ENCODE peak calls at places on chromosome 20, in five cellular contexts. One of them, this sample, is unnamed.

GRCh38 chr20:4260102-4260501 is 244.7 kb upstream of the RNF24 start:
- DNase-seq in heart left ventricle: no peak
- DNase-seq in activated CD4-positive, alpha-beta T cell treated with anti-CD3 and anti-CD28 coated beads, Interleukin-2, amount 50 U/mL, for 1 hour: no peak
- DNase-seq in KBM-7: no peak
- DNase-seq in kidney epithelial cell: no peak
- DNase-seq in this sample: no peak

GRCh38 chr20:43941476-43942212 is 27.0 kb downstream of the TOX2 start:
- DNase-seq in heart left ventricle: no peak
- DNase-seq in activated CD4-positive, alpha-beta T cell treated with anti-CD3 and anti-CD28 coated beads, Interleukin-2, amount 50 U/mL, for 1 hour: no peak
- DNase-seq in KBM-7: peak; percentile 79
- DNase-seq in kidney epithelial cell: no peak
- DNase-seq in this sample: peak; percentile 92

GRCh38 chr20:44435630-44436335 is 39.9 kb upstream of the TTPAL start:
- DNase-seq in heart left ventricle: no peak
- DNase-seq in activated CD4-positive, alpha-beta T cell treated with anti-CD3 and anti-CD28 coated beads, Interleukin-2, amount 50 U/mL, for 1 hour: no peak
- DNase-seq in KBM-7: peak; percentile 19
- DNase-seq in kidney epithelial cell: no peak
- DNase-seq in this sample: peak; percentile 46

GRCh38 chr20:14947536-14947935 is 610.1 kb upstream of the FLRT3 start:
- DNase-seq in heart left ventricle: no peak
- DNase-seq in activated CD4-positive, alpha-beta T cell treated with anti-CD3 and anti-CD28 coated beads, Interleukin-2, amount 50 U/mL, for 1 hour: no peak
- DNase-seq in KBM-7: no peak
- DNase-seq in kidney epithelial cell: no peak
- DNase-seq in this sample: no peak

GRCh38 chr20:38358500-38358998 is 12.3 kb downstream of the LBP start:
- DNase-seq in heart left ventricle: no peak
- DNase-seq in activated CD4-positive, alpha-beta T cell treated with anti-CD3 and anti-CD28 coated beads, Interleukin-2, amount 50 U/mL, for 1 hour: no peak
- DNase-seq in KBM-7: no peak
- DNase-seq in kidney epithelial cell: no peak
- DNase-seq in this sample: no peak

GRCh38 chr20:39264506-39265172 is 302.5 kb downstream of the DHX35 start:
- DNase-seq in heart left ventricle: no peak
- DNase-seq in activated CD4-positive, alpha-beta T cell treated with anti-CD3 and anti-CD28 coated beads, Interleukin-2, amount 50 U/mL, for 1 hour: peak; percentile 23
- DNase-seq in KBM-7: peak; percentile 41
- DNase-seq in kidney epithelial cell: peak; percentile 37
- DNase-seq in this sample: peak; percentile 66

GRCh38 chr20:5531318-5532081 is 214.7 kb upstream of the PROKR2 start:
- DNase-seq in heart left ventricle: no peak
- DNase-seq in activated CD4-positive, alpha-beta T cell treated with anti-CD3 and anti-CD28 coated beads, Interleukin-2, amount 50 U/mL, for 1 hour: no peak
- DNase-seq in KBM-7: peak; percentile 27
- DNase-seq in kidney epithelial cell: no peak
- DNase-seq in this sample: peak; percentile 17

GRCh38 chr20:2242678-2243077 is 53.1 kb upstream of the TGM3 start:
- DNase-seq in heart left ventricle: no peak
- DNase-seq in activated CD4-positive, alpha-beta T cell treated with anti-CD3 and anti-CD28 coated beads, Interleukin-2, amount 50 U/mL, for 1 hour: no peak
- DNase-seq in KBM-7: no peak
- DNase-seq in kidney epithelial cell: no peak
- DNase-seq in this sample: no peak

GRCh38 chr20:52280407-52280806 is 88.8 kb upstream of the ZFP64 start:
- DNase-seq in heart left ventricle: no peak
- DNase-seq in activated CD4-positive, alpha-beta T cell treated with anti-CD3 and anti-CD28 coated beads, Interleukin-2, amount 50 U/mL, for 1 hour: no peak
- DNase-seq in KBM-7: no peak
- DNase-seq in kidney epithelial cell: no peak
- DNase-seq in this sample: no peak

GRCh38 chr20:14062171-14062570 is 66.9 kb downstream of the MACROD2 start:
- DNase-seq in heart left ventricle: no peak
- DNase-seq in activated CD4-positive, alpha-beta T cell treated with anti-CD3 and anti-CD28 coated beads, Interleukin-2, amount 50 U/mL, for 1 hour: no peak
- DNase-seq in KBM-7: no peak
- DNase-seq in kidney epithelial cell: no peak
- DNase-seq in this sample: no peak

GRCh38 chr20:38523697-38524096 is 51.1 kb downstream of the RALGAPB start:
- DNase-seq in heart left ventricle: no peak
- DNase-seq in activated CD4-positive, alpha-beta T cell treated with anti-CD3 and anti-CD28 coated beads, Interleukin-2, amount 50 U/mL, for 1 hour: no peak
- DNase-seq in KBM-7: no peak
- DNase-seq in kidney epithelial cell: no peak
- DNase-seq in this sample: peak; percentile 36

GRCh38 chr20:50980071-50980681 is 21.6 kb downstream of the MOCS3 start:
- DNase-seq in heart left ventricle: no peak
- DNase-seq in activated CD4-positive, alpha-beta T cell treated with anti-CD3 and anti-CD28 coated beads, Interleukin-2, amount 50 U/mL, for 1 hour: no peak
- DNase-seq in KBM-7: no peak
- DNase-seq in kidney epithelial cell: peak; percentile 99
- DNase-seq in this sample: peak; percentile 87

GRCh38 chr20:31606928-31607639 is 2.0 kb downstream of the ID1 start:
- DNase-seq in heart left ventricle: peak; percentile 67
- DNase-seq in activated CD4-positive, alpha-beta T cell treated with anti-CD3 and anti-CD28 coated beads, Interleukin-2, amount 50 U/mL, for 1 hour: no peak
- DNase-seq in KBM-7: peak; percentile 64
- DNase-seq in kidney epithelial cell: no peak
- DNase-seq in this sample: no peak

GRCh38 chr20:50191065-50191565 is 485 bp downstream of the CEBPB start:
- DNase-seq in heart left ventricle: peak; percentile 89
- DNase-seq in activated CD4-positive, alpha-beta T cell treated with anti-CD3 and anti-CD28 coated beads, Interleukin-2, amount 50 U/mL, for 1 hour: peak; percentile 43
- DNase-seq in KBM-7: no peak
- DNase-seq in kidney epithelial cell: no peak
- DNase-seq in this sample: peak; percentile 81

GRCh38 chr20:45012682-45013302 is 46.5 kb downstream of the STK4 start:
- DNase-seq in heart left ventricle: no peak
- DNase-seq in activated CD4-positive, alpha-beta T cell treated with anti-CD3 and anti-CD28 coated beads, Interleukin-2, amount 50 U/mL, for 1 hour: no peak
- DNase-seq in KBM-7: no peak
- DNase-seq in kidney epithelial cell: peak; percentile 34
- DNase-seq in this sample: no peak

GRCh38 chr20:1383621-1384404 is 9.0 kb downstream of the FKBP1A start:
- DNase-seq in heart left ventricle: no peak
- DNase-seq in activated CD4-positive, alpha-beta T cell treated with anti-CD3 and anti-CD28 coated beads, Interleukin-2, amount 50 U/mL, for 1 hour: no peak
- DNase-seq in KBM-7: no peak
- DNase-seq in kidney epithelial cell: no peak
- DNase-seq in this sample: no peak

GRCh38 chr20:34328928-34329677 is 25.9 kb upstream of the AHCY start:
- DNase-seq in heart left ventricle: no peak
- DNase-seq in activated CD4-positive, alpha-beta T cell treated with anti-CD3 and anti-CD28 coated beads, Interleukin-2, amount 50 U/mL, for 1 hour: no peak
- DNase-seq in KBM-7: no peak
- DNase-seq in kidney epithelial cell: no peak
- DNase-seq in this sample: no peak

GRCh38 chr20:44832724-44833123 is 22.4 kb upstream of the RIMS4 start:
- DNase-seq in heart left ventricle: no peak
- DNase-seq in activated CD4-positive, alpha-beta T cell treated with anti-CD3 and anti-CD28 coated beads, Interleukin-2, amount 50 U/mL, for 1 hour: no peak
- DNase-seq in KBM-7: no peak
- DNase-seq in kidney epithelial cell: no peak
- DNase-seq in this sample: peak; percentile 64

GRCh38 chr20:21981179-21981578 is 275.7 kb downstream of the PAX1 start:
- DNase-seq in heart left ventricle: no peak
- DNase-seq in activated CD4-positive, alpha-beta T cell treated with anti-CD3 and anti-CD28 coated beads, Interleukin-2, amount 50 U/mL, for 1 hour: no peak
- DNase-seq in KBM-7: no peak
- DNase-seq in kidney epithelial cell: no peak
- DNase-seq in this sample: no peak

GRCh38 chr20:34743039-34743438 is 38.9 kb downstream of the TP53INP2 start:
- DNase-seq in heart left ventricle: no peak
- DNase-seq in activated CD4-positive, alpha-beta T cell treated with anti-CD3 and anti-CD28 coated beads, Interleukin-2, amount 50 U/mL, for 1 hour: no peak
- DNase-seq in KBM-7: no peak
- DNase-seq in kidney epithelial cell: no peak
- DNase-seq in this sample: no peak

GRCh38 chr20:21556398-21556797 is 42.5 kb upstream of the NKX2-2 start:
- DNase-seq in heart left ventricle: no peak
- DNase-seq in activated CD4-positive, alpha-beta T cell treated with anti-CD3 and anti-CD28 coated beads, Interleukin-2, amount 50 U/mL, for 1 hour: no peak
- DNase-seq in KBM-7: no peak
- DNase-seq in kidney epithelial cell: no peak
- DNase-seq in this sample: no peak

GRCh38 chr20:58891076-58891685 is 38.7 kb downstream of the GNAS start:
- DNase-seq in heart left ventricle: peak; percentile 90
- DNase-seq in activated CD4-positive, alpha-beta T cell treated with anti-CD3 and anti-CD28 coated beads, Interleukin-2, amount 50 U/mL, for 1 hour: peak; percentile 80
- DNase-seq in KBM-7: no peak
- DNase-seq in kidney epithelial cell: no peak
- DNase-seq in this sample: peak; percentile 87

GRCh38 chr20:6636209-6637159 is 131.0 kb upstream of the BMP2 start:
- DNase-seq in heart left ventricle: no peak
- DNase-seq in activated CD4-positive, alpha-beta T cell treated with anti-CD3 and anti-CD28 coated beads, Interleukin-2, amount 50 U/mL, for 1 hour: no peak
- DNase-seq in KBM-7: peak; percentile 18
- DNase-seq in kidney epithelial cell: peak; percentile 31
- DNase-seq in this sample: peak; percentile 80

GRCh38 chr20:62048821-62049291 is 16.8 kb downstream of the TAF4 start:
- DNase-seq in heart left ventricle: no peak
- DNase-seq in activated CD4-positive, alpha-beta T cell treated with anti-CD3 and anti-CD28 coated beads, Interleukin-2, amount 50 U/mL, for 1 hour: no peak
- DNase-seq in KBM-7: no peak
- DNase-seq in kidney epithelial cell: no peak
- DNase-seq in this sample: no peak

GRCh38 chr20:34233687-34234086 is 7.5 kb upstream of the ASIP start:
- DNase-seq in heart left ventricle: no peak
- DNase-seq in activated CD4-positive, alpha-beta T cell treated with anti-CD3 and anti-CD28 coated beads, Interleukin-2, amount 50 U/mL, for 1 hour: no peak
- DNase-seq in KBM-7: no peak
- DNase-seq in kidney epithelial cell: no peak
- DNase-seq in this sample: no peak

GRCh38 chr20:4006640-4007039 is 8.7 kb downstream of the RNF24 start:
- DNase-seq in heart left ventricle: peak; percentile 80
- DNase-seq in activated CD4-positive, alpha-beta T cell treated with anti-CD3 and anti-CD28 coated beads, Interleukin-2, amount 50 U/mL, for 1 hour: no peak
- DNase-seq in KBM-7: no peak
- DNase-seq in kidney epithelial cell: no peak
- DNase-seq in this sample: no peak

This sample was measured in NB4.